ENCODE peak calls at places on chromosomes 12 and 14, in six cellular contexts. V is mucosa of descending colon; A is Caco-2; Z is choroid plexus epithelial cell; E is AG04450; D is CD8-positive, alpha-beta memory T cell. O is an unnamed sample.

GRCh38 chr12:56117778-56118687 is at the start of gene ZC3H10:
- DNase-seq in Z (peak; percentile 100), V (peak; percentile 99), E (peak; percentile 99), A (peak; percentile 98), D (peak; percentile 93), O (peak; percentile 99)

GRCh38 chr12:10101042-10101579 is 2.3 kb upstream of the CLEC1A start:
- DNase-seq in D (no peak), E (no peak), Z (peak; percentile 34), A (no peak), V (no peak), O (no peak)

GRCh38 chr14:40119765-40120164 is 687.5 kb upstream of the FBXO33 start:
- DNase-seq in A (no peak), Z (no peak), V (no peak), D (no peak), E (no peak), O (no peak)

GRCh38 chr14:83611906-83612305 is 1918.0 kb upstream of the FLRT2 start:
- DNase-seq in A (no peak), E (no peak), D (no peak), Z (no peak), V (no peak), O (no peak)

GRCh38 chr14:103449762-103450161 is 64.5 kb downstream of the MARK3 start:
- DNase-seq in A (no peak), D (no peak), E (no peak), Z (no peak), V (no peak), O (no peak)

GRCh38 chr14:51488569-51489220 is 163.0 kb upstream of the FRMD6 start:
- DNase-seq in A (no peak), E (no peak), Z (no peak), D (no peak), V (no peak), O (no peak)

GRCh38 chr14:89466460-89466859 is 49.4 kb upstream of the FOXN3 start:
- DNase-seq in V (no peak), D (peak; percentile 55), A (no peak), E (no peak), Z (peak; percentile 28), O (no peak)

GRCh38 chr12:48818831-48819590 is 715 bp downstream of the CACNB3 start:
- DNase-seq in Z (no peak), A (peak; percentile 62), D (peak; percentile 18), E (no peak), V (no peak), O (no peak)

GRCh38 chr12:9642606-9643270 is 26.8 kb upstream of the CLEC2D start:
- DNase-seq in D (no peak), E (no peak), A (no peak), Z (no peak), V (peak; percentile 21), O (no peak)

GRCh38 chr12:129659927-129660326 is 243.9 kb downstream of the TMEM132D start:
- DNase-seq in V (peak; percentile 17), E (no peak), D (no peak), A (no peak), Z (peak; percentile 44), O (no peak)

GRCh38 chr12:121283841-121284240 is 12.7 kb downstream of the CAMKK2 start:
- DNase-seq in V (no peak), E (no peak), A (no peak), Z (no peak), D (no peak), O (no peak)
- H3K4me3 ChIP-seq in V (no peak overlapping the region), E (no peak overlapping the region), A (no peak overlapping the region), Z (no peak overlapping the region), D (no peak overlapping the region), O (no peak overlapping the region)

DNA sequence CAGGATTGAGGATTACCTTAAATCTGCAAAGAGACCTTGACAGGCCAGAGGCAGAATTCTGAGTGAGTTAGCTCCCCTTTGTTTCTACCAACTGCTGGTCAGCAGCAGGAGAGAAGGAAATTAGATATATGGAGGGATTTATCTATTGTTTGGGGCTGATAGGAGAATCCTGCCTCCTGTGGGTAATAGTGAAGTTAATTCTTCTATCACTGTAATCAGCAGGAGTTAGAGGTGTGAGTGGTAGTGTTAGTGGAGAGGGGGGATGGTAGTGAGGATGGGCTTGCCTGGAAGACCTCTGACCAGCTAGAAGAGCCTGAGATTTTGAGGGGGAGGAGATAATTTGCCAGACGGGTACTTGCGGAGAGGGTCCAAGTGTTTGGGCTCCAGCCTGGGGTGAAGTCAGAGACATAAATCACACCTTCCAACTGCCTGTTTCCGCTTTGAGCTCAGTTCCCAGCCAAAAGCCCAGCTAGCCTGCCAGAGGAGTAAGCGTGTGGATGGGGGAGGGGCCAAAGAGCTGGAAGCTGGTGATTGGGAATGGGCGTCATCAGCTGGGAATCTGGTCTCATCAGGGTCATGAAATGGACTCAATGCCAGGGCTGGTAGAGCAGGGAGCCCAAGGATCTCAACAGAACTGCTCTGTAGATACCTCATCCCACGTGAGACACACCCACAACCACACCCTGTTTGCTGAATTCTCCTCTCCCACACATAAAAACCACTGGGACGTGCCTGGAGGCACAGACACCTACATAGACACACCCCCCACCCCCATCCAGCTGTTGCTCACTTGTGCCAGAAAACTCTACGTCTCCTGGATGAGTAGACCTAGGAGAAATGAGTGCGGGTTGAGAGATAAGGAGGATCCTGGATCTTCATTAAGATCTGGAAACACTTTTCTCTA is 13.1 kb upstream of the ITGA5 start:
- DNase-seq in D (no peak), A (no peak), V (peak; percentile 45), E (peak; percentile 16), Z (no peak), O (peak; percentile 43)
- H3K4me3 ChIP-seq in D (no peak overlapping the region), A (no peak overlapping the region), V (no peak overlapping the region), E (no peak overlapping the region), Z (no peak overlapping the region), O (no peak overlapping the region)

GRCh38 chr12:19998968-19999792 is 369.2 kb upstream of the PDE3A start:
- DNase-seq in A (no peak), V (no peak), E (no peak), Z (no peak), D (no peak), O (no peak)
- H3K4me3 ChIP-seq in A (no peak overlapping the region), V (no peak overlapping the region), E (no peak overlapping the region), Z (no peak overlapping the region), D (no peak overlapping the region), O (no peak overlapping the region)

GRCh38 chr12:114444422-114445279 is 38.7 kb upstream of the TBX5 start:
- DNase-seq in A (no peak), Z (no peak), D (no peak), V (no peak), E (no peak), O (no peak)
- H3K4me3 ChIP-seq in A (no peak overlapping the region), Z (no peak overlapping the region), D (no peak overlapping the region), V (no peak overlapping the region), E (no peak overlapping the region), O (no peak overlapping the region)

O was measured in lung.